ENCODE peak calls at places on chromosome 13, in five cellular contexts. Y is activated CD4-positive, CD25-positive, alpha-beta regulatory T cell; R is right atrium auricular region; S is NCI-H187; L is activated CD4-positive, alpha-beta T cell treated with anti-CD3 and anti-CD28 coated beads, Interleukin-2, amount 50 U/mL, for 24 hours. E is an unnamed sample.

GRCh38 chr13:112603641-112604220 is 15.8 kb upstream of the TUBGCP3 start:
- DNase-seq in S (no peak), Y (no peak), R (no peak), L (no peak), E (no peak)

GRCh38 chr13:113639661-113640262 is 18.2 kb downstream of the ATP4B start:
- DNase-seq in Y (no peak), L (no peak), S (no peak), R (no peak), E (no peak)

GRCh38 chr13:21742041-21742440 is 71.2 kb downstream of the FGF9 start:
- DNase-seq in R (no peak), S (no peak), Y (no peak), L (no peak), E (no peak)

GRCh38 chr13:40664100-40665060 is 2.1 kb downstream of the FOXO1 start:
- DNase-seq in L (peak; percentile 47), R (peak; percentile 82), S (no peak), Y (peak; percentile 58), E (peak; percentile 73)

GRCh38 chr13:24505256-24505655 is 7.3 kb downstream of the PARP4 start:
- DNase-seq in R (no peak), S (no peak), L (no peak), Y (no peak), E (no peak)

GRCh38 chr13:43908156-43909126 is 28.7 kb downstream of the LACC1 start:
- DNase-seq in L (no peak), S (no peak), R (no peak), Y (no peak), E (peak; percentile 8)

GRCh38 chr13:27211771-27212364 is 39.5 kb upstream of the RPL21 start:
- DNase-seq in Y (no peak), L (no peak), S (no peak), R (no peak), E (no peak)

GRCh38 chr13:98083507-98083906 is 59.4 kb upstream of the FARP1 start:
- DNase-seq in Y (no peak), L (no peak), R (no peak), S (no peak), E (no peak)

GRCh38 chr13:33351324-33351723 is 65.8 kb upstream of the STARD13 start:
- DNase-seq in S (no peak), R (no peak), L (no peak), Y (no peak), E (no peak)

GRCh38 chr13:110242615-110243014 is 64.3 kb downstream of the COL4A1 start:
- DNase-seq in R (no peak), S (no peak), Y (no peak), L (no peak), E (no peak)

GRCh38 chr13:61128850-61129645 is 286.6 kb downstream of the PCDH20 start:
- DNase-seq in Y (no peak), S (no peak), L (no peak), R (no peak), E (no peak)

GRCh38 chr13:29959086-29959485 is 108.7 kb upstream of the UBL3 start:
- DNase-seq in R (no peak), L (no peak), Y (no peak), S (no peak), E (no peak)

GRCh38 chr13:30247406-30247805 is 59.9 kb downstream of the KATNAL1 start:
- DNase-seq in L (no peak), Y (no peak), R (no peak), S (no peak), E (no peak)

GRCh38 chr13:48595330-48596127 is 58.2 kb upstream of the CYSLTR2 start:
- DNase-seq in L (no peak), Y (peak; percentile 23), S (no peak), R (peak; percentile 75), E (peak; percentile 59)

E was measured in CD8-positive, alpha-beta T cell.